ENCODE peak calls at places on chromosomes 13 and 19, in eight cellular contexts. J, A, Z, Q, L, E, G and B are unnamed samples.

GRCh38 chr19:1910169-1910568 is 5.0 kb downstream of the ADAT3 start:
- DNase-seq in J (no peak), A (no peak), Z (no peak), Q (no peak), L (no peak), E (no peak), G (peak), B (no peak)

GRCh38 chr19:44856438-44857083 is 10.5 kb downstream of the NECTIN2 start:
- DNase-seq in J (peak), A (no peak), Z (no peak), Q (no peak), L (no peak), E (no peak), G (no peak), B (peak)

GRCh38 chr19:771332-771785 is 20.4 kb downstream of the MISP start:
- DNase-seq in J (no peak), A (peak), Z (no peak), Q (no peak), L (peak), E (no peak), G (peak), B (peak)

GRCh38 chr19:16917401-16917800 is 28.6 kb downstream of the F2RL3 start:
- DNase-seq in J (no peak), A (no peak), Z (no peak), Q (no peak), L (no peak), E (no peak), G (no peak), B (no peak)

GRCh38 chr19:9793051-9793591 is 24.6 kb upstream of the ZNF846 start:
- DNase-seq in J (peak), A (peak), Z (no peak), Q (no peak), L (no peak), E (peak), G (peak), B (no peak)

GRCh38 chr19:27870293-27870692 is 1342.7 kb downstream of the UQCRFS1 start:
- DNase-seq in J (no peak), A (no peak), Z (no peak), Q (no peak), L (no peak), E (no peak), G (no peak), B (no peak)

GRCh38 chr19:39183100-39183499 is 13.7 kb upstream of the NCCRP1 start:
- DNase-seq in J (no peak), A (no peak), Z (no peak), Q (no peak), L (no peak), E (no peak), G (no peak), B (no peak)

GRCh38 chr13:42345367-42345766 is 73.4 kb downstream of the AKAP11 start:
- DNase-seq in J (no peak), A (no peak), Z (no peak), Q (no peak), L (no peak), E (no peak), G (no peak), B (no peak)

GRCh38 chr19:29812080-29812880 is 489 bp downstream of the CCNE1 start:
- DNase-seq in J (peak), A (peak), Z (no peak), Q (no peak), L (peak), E (no peak), G (no peak), B (no peak)

GRCh38 chr19:19544257-19545127 is 6.4 kb downstream of the CILP2 start:
- DNase-seq in J (no peak), A (no peak), Z (no peak), Q (no peak), L (peak), E (no peak), G (no peak), B (no peak)